ENCODE peak calls at places on chromosomes 6 and 20, in seven cellular contexts. One of them, this sample, is unnamed.

GRCh38 chr6:3280866-3281465 is 22.2 kb downstream of the PSMG4 start:
- DNase-seq in breast epithelium: no peak
- DNase-seq in endothelial cell of umbilical vein: no peak
- DNase-seq in suprapubic skin: peak; percentile 55
- DNase-seq in stomach: no peak
- DNase-seq in HCT116: no peak
- DNase-seq in sigmoid colon: peak; percentile 60
- DNase-seq in this sample: no peak

GRCh38 chr20:57650266-57650665 is 30.0 kb upstream of the ZBP1 start:
- DNase-seq in suprapubic skin: no peak
- DNase-seq in HCT116: no peak
- DNase-seq in stomach: no peak
- DNase-seq in breast epithelium: no peak
- DNase-seq in sigmoid colon: no peak
- DNase-seq in endothelial cell of umbilical vein: no peak
- DNase-seq in this sample: peak; percentile 4

GRCh38 chr6:13526718-13527668 is 39.6 kb upstream of the GFOD1 start:
- DNase-seq in breast epithelium: no peak
- DNase-seq in suprapubic skin: peak; percentile 70
- DNase-seq in stomach: no peak
- DNase-seq in sigmoid colon: peak; percentile 70
- DNase-seq in HCT116: no peak
- DNase-seq in endothelial cell of umbilical vein: peak; percentile 94
- DNase-seq in this sample: no peak

GRCh38 chr6:168004945-168005344 is 7.5 kb downstream of the KIF25 start:
- DNase-seq in stomach: no peak
- DNase-seq in sigmoid colon: no peak
- DNase-seq in endothelial cell of umbilical vein: no peak
- DNase-seq in HCT116: no peak
- DNase-seq in suprapubic skin: no peak
- DNase-seq in breast epithelium: peak; percentile 3
- DNase-seq in this sample: no peak

GRCh38 chr20:21396045-21396893 is 1.1 kb downstream of the NKX2-4 start:
- DNase-seq in breast epithelium: no peak
- DNase-seq in suprapubic skin: no peak
- DNase-seq in endothelial cell of umbilical vein: peak; percentile 32
- DNase-seq in stomach: no peak
- DNase-seq in sigmoid colon: no peak
- DNase-seq in HCT116: no peak
- DNase-seq in this sample: no peak

GRCh38 chr6:156189195-156189594 is 588.0 kb upstream of the ARID1B start:
- DNase-seq in sigmoid colon: no peak
- DNase-seq in endothelial cell of umbilical vein: no peak
- DNase-seq in stomach: no peak
- DNase-seq in breast epithelium: no peak
- DNase-seq in suprapubic skin: no peak
- DNase-seq in HCT116: no peak
- DNase-seq in this sample: no peak

GRCh38 chr6:121653624-121654008 is 218.2 kb downstream of the GJA1 start:
- DNase-seq in sigmoid colon: no peak
- DNase-seq in stomach: no peak
- DNase-seq in endothelial cell of umbilical vein: no peak
- DNase-seq in suprapubic skin: peak; percentile 58
- DNase-seq in HCT116: no peak
- DNase-seq in breast epithelium: no peak
- DNase-seq in this sample: no peak

GRCh38 chr6:10518461-10519216 is 2.5 kb upstream of the GCNT2 start:
- DNase-seq in HCT116: no peak
- DNase-seq in breast epithelium: peak; percentile 46
- DNase-seq in suprapubic skin: no peak
- DNase-seq in endothelial cell of umbilical vein: peak; percentile 88
- DNase-seq in stomach: no peak
- DNase-seq in sigmoid colon: no peak
- DNase-seq in this sample: peak; percentile 41

GRCh38 chr20:1505871-1506270 is 14.7 kb upstream of the SIRPB2 start:
- DNase-seq in suprapubic skin: no peak
- DNase-seq in sigmoid colon: no peak
- DNase-seq in endothelial cell of umbilical vein: no peak
- DNase-seq in stomach: no peak
- DNase-seq in breast epithelium: no peak
- DNase-seq in HCT116: no peak
- DNase-seq in this sample: no peak

GRCh38 chr6:150992682-150993081 is 127.2 kb downstream of the MTHFD1L start:
- DNase-seq in breast epithelium: no peak
- DNase-seq in HCT116: no peak
- DNase-seq in stomach: no peak
- DNase-seq in sigmoid colon: no peak
- DNase-seq in suprapubic skin: no peak
- DNase-seq in endothelial cell of umbilical vein: no peak
- DNase-seq in this sample: no peak

GRCh38 chr20:51402201-51402600 is 140.3 kb downstream of the NFATC2 start:
- DNase-seq in suprapubic skin: no peak
- DNase-seq in sigmoid colon: no peak
- DNase-seq in HCT116: no peak
- DNase-seq in breast epithelium: peak; percentile 30
- DNase-seq in endothelial cell of umbilical vein: no peak
- DNase-seq in stomach: no peak
- DNase-seq in this sample: no peak

GRCh38 chr20:25065625-25066338 is 7.8 kb upstream of the ACSS1 start:
- DNase-seq in endothelial cell of umbilical vein: peak; percentile 67
- DNase-seq in breast epithelium: peak; percentile 58
- DNase-seq in suprapubic skin: peak; percentile 70
- DNase-seq in sigmoid colon: peak; percentile 81
- DNase-seq in stomach: peak; percentile 73
- DNase-seq in HCT116: peak; percentile 31
- DNase-seq in this sample: peak; percentile 69

GRCh38 chr20:9493818-9494217 is 20.6 kb upstream of the LAMP5 start:
- DNase-seq in sigmoid colon: no peak
- DNase-seq in HCT116: no peak
- DNase-seq in endothelial cell of umbilical vein: no peak
- DNase-seq in suprapubic skin: no peak
- DNase-seq in stomach: no peak
- DNase-seq in breast epithelium: no peak
- DNase-seq in this sample: no peak

GRCh38 chr6:15682965-15683822 is 20.4 kb upstream of the DTNBP1 start:
- DNase-seq in endothelial cell of umbilical vein: no peak
- DNase-seq in sigmoid colon: no peak
- DNase-seq in breast epithelium: no peak
- DNase-seq in stomach: no peak
- DNase-seq in HCT116: no peak
- DNase-seq in suprapubic skin: no peak
- DNase-seq in this sample: no peak

GRCh38 chr6:1832844-1833787 is 223.4 kb downstream of the FOXC1 start:
- DNase-seq in suprapubic skin: no peak
- DNase-seq in breast epithelium: no peak
- DNase-seq in sigmoid colon: no peak
- DNase-seq in HCT116: no peak
- DNase-seq in stomach: peak; percentile 57
- DNase-seq in endothelial cell of umbilical vein: peak; percentile 91
- DNase-seq in this sample: peak; percentile 80

GRCh38 chr6:131787079-131787478 is 20.7 kb upstream of the ENPP1 start:
- DNase-seq in endothelial cell of umbilical vein: no peak
- DNase-seq in suprapubic skin: no peak
- DNase-seq in HCT116: no peak
- DNase-seq in sigmoid colon: no peak
- DNase-seq in stomach: no peak
- DNase-seq in breast epithelium: no peak
- DNase-seq in this sample: no peak

GRCh38 chr6:28809947-28810654 is 113.7 kb downstream of the TRIM27 start:
- DNase-seq in sigmoid colon: no peak
- DNase-seq in endothelial cell of umbilical vein: no peak
- DNase-seq in suprapubic skin: no peak
- DNase-seq in HCT116: no peak
- DNase-seq in stomach: no peak
- DNase-seq in breast epithelium: no peak
- DNase-seq in this sample: no peak

GRCh38 chr6:83062225-83062624 is 3.4 kb downstream of the UBE3D start:
- DNase-seq in breast epithelium: no peak
- DNase-seq in endothelial cell of umbilical vein: no peak
- DNase-seq in sigmoid colon: no peak
- DNase-seq in suprapubic skin: no peak
- DNase-seq in HCT116: no peak
- DNase-seq in stomach: no peak
- DNase-seq in this sample: no peak

GRCh38 chr6:84033523-84034451 is at the start of gene MRAP2:
- DNase-seq in breast epithelium: no peak
- DNase-seq in HCT116: no peak
- DNase-seq in sigmoid colon: no peak
- DNase-seq in endothelial cell of umbilical vein: peak; percentile 32
- DNase-seq in stomach: peak; percentile 58
- DNase-seq in suprapubic skin: no peak
- DNase-seq in this sample: peak; percentile 36

GRCh38 chr6:108699290-108700041 is 138.7 kb downstream of the FOXO3 start:
- DNase-seq in suprapubic skin: no peak
- DNase-seq in HCT116: no peak
- DNase-seq in stomach: no peak
- DNase-seq in endothelial cell of umbilical vein: no peak
- DNase-seq in breast epithelium: no peak
- DNase-seq in sigmoid colon: no peak
- DNase-seq in this sample: no peak

DNA sequence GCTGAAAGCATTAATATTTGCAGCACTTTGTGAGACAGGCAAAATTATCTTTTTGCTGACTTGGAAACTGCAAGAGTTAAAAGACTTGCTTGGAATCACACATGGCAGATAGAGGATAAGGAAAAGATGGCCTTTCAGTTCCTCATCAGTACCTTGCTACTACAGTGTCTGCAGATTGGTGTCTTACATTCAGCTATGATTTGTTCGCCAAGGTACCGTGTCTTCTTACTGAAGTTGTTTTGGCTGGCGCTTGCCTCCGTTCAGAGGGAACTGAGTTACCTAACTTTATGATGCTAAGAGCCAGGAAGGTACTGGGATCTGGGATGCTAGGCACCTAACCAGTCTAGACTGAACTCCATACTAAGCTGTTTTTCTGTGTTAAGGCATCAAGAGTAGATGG is 2.3 kb downstream of the WTAP start:
- DNase-seq in stomach: no peak
- DNase-seq in breast epithelium: no peak
- DNase-seq in sigmoid colon: no peak
- DNase-seq in endothelial cell of umbilical vein: peak; percentile 20
- DNase-seq in HCT116: no peak
- DNase-seq in suprapubic skin: no peak
- DNase-seq in this sample: peak; percentile 50
- TF ChIP-seq POLR2AphosphoS5 in stomach: no peak
- TF ChIP-seq POLR2AphosphoS5 in breast epithelium: no peak
- TF ChIP-seq POLR2AphosphoS5 in sigmoid colon: no peak
- TF ChIP-seq POLR2AphosphoS5 in endothelial cell of umbilical vein: no peak
- TF ChIP-seq POLR2AphosphoS5 in HCT116: no peak
- TF ChIP-seq POLR2AphosphoS5 in suprapubic skin: no peak
- TF ChIP-seq POLR2AphosphoS5 in this sample: peak; percentile 70

DNA sequence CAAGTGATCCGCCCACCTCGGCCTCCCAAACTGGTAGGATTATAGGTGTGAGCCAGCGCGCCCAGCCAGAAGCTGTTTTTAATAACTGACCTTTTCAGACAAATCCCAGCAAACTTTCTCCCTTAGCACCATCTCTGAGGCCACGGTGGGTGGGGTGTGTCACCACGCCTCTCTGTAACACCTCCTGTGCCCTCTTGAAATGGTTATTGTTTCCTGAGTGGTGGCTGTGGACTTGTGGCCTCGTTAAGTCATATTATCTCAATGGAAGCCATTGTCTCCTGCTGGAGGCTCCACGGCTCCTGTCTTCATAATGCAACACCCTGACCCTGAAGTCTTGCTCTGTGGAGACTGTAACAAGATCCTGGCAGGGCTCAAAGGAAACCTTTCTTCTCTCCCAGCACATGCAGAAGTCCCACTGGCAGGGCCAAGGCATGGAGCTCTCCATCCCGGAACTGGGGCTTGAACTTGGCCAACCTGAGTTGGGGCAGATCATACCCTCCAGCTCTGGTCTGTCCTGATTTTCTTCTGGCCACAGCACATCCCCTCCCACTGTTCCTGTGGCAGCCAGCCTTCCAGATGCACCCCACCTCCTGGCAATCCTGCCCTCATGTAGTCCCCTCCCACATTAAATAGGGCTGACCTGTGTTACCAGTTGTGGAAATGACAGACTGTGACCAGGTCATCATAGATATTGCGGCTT is 81.1 kb downstream of the SNX5 start:
- DNase-seq in breast epithelium: peak; percentile 66
- DNase-seq in endothelial cell of umbilical vein: no peak
- DNase-seq in suprapubic skin: no peak
- DNase-seq in HCT116: no peak
- DNase-seq in sigmoid colon: peak; percentile 50
- DNase-seq in stomach: no peak
- DNase-seq in this sample: no peak
- TF ChIP-seq POLR2A in breast epithelium: no peak
- TF ChIP-seq POLR2A in endothelial cell of umbilical vein: no peak
- TF ChIP-seq POLR2A in suprapubic skin: no peak
- TF ChIP-seq POLR2A in HCT116: no peak
- TF ChIP-seq POLR2A in sigmoid colon: no peak
- TF ChIP-seq POLR2A in stomach: no peak
- TF ChIP-seq POLR2A in this sample: no peak

GRCh38 chr6:137906020-137906472 is 39.0 kb downstream of the TNFAIP3 start:
- DNase-seq in endothelial cell of umbilical vein: no peak
- DNase-seq in suprapubic skin: no peak
- DNase-seq in sigmoid colon: no peak
- DNase-seq in breast epithelium: no peak
- DNase-seq in HCT116: no peak
- DNase-seq in stomach: no peak
- DNase-seq in this sample: no peak
- H3K4me3 ChIP-seq in endothelial cell of umbilical vein: no peak overlapping the region
- H3K4me3 ChIP-seq in suprapubic skin: no peak overlapping the region
- H3K4me3 ChIP-seq in sigmoid colon: no peak overlapping the region
- H3K4me3 ChIP-seq in breast epithelium: no peak overlapping the region
- H3K4me3 ChIP-seq in HCT116: no peak overlapping the region
- H3K4me3 ChIP-seq in stomach: no peak overlapping the region
- H3K4me3 ChIP-seq in this sample: no peak overlapping the region

DNA sequence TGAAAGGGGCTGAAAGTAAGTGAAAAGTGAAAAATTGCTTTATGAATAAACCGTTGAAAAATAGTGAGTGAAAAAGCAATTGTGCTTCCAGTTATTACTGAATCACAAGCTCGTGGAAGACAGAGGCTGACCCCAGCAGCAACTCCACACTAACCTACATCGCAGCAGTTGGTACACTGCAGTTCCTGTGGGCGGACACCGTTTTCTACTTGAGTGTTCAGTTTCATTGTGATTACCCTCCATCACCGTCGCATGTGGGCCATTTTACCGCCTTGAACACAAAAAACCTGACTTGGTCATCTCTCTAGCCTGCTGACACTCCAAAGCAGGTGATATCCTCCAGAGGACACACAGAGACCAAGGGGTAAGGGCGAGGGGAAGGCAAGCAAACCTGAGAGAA is 28.4 kb downstream of the PRDM1 start:
- DNase-seq in breast epithelium: no peak
- DNase-seq in suprapubic skin: no peak
- DNase-seq in endothelial cell of umbilical vein: no peak
- DNase-seq in sigmoid colon: no peak
- DNase-seq in HCT116: no peak
- DNase-seq in stomach: no peak
- DNase-seq in this sample: no peak
- TF ChIP-seq POLR2AphosphoS5 in breast epithelium: no peak
- TF ChIP-seq POLR2AphosphoS5 in suprapubic skin: no peak
- TF ChIP-seq POLR2AphosphoS5 in endothelial cell of umbilical vein: no peak
- TF ChIP-seq POLR2AphosphoS5 in sigmoid colon: no peak
- TF ChIP-seq POLR2AphosphoS5 in HCT116: no peak
- TF ChIP-seq POLR2AphosphoS5 in stomach: no peak
- TF ChIP-seq POLR2AphosphoS5 in this sample: no peak